ENCODE peak calls at places on chromosomes 5 and 9, in five cellular contexts. B is psoas muscle, X is upper lobe of right lung, P is lower lobe of right lung, D is neuronal stem cell. T is an unnamed sample. For H3K9me3, the result is how much of the 10 kb centered on the place peaks cover.

GRCh38 chr5:25970906-25971489 is 1067.4 kb downstream of the CDH9 start:
- DNase-seq in X (no peak), P (no peak), D (no peak), B (no peak), T (no peak)

GRCh38 chr5:145949474-145949873 is 13.1 kb downstream of the SH3RF2 start:
- DNase-seq in X (no peak), B (no peak), P (no peak), D (no peak), T (no peak)

GRCh38 chr9:134422301-134422700 is 96.0 kb downstream of the RXRA start:
- DNase-seq in P (peak), D (no peak), B (peak), X (peak), T (peak)

GRCh38 chr5:32909207-32909606 is 198.1 kb downstream of the NPR3 start:
- DNase-seq in P (no peak), X (no peak), B (no peak), D (no peak), T (no peak)

GRCh38 chr9:83544002-83544698 is 5.9 kb upstream of the FRMD3 start:
- DNase-seq in P (no peak), X (no peak), B (peak), D (no peak), T (peak)

GRCh38 chr5:80487444-80487828 is 464 bp upstream of the FAM151B start:
- DNase-seq in D (no peak), B (no peak), X (no peak), P (no peak), T (no peak)

GRCh38 chr5:8845316-8845715 is 700.6 kb downstream of the SEMA5A start:
- DNase-seq in B (no peak), D (no peak), P (no peak), X (no peak), T (no peak)

GRCh38 chr9:84325347-84325982 is 15.1 kb downstream of the SLC28A3 start:
- DNase-seq in D (no peak), P (no peak), X (no peak), B (no peak), T (no peak)

GRCh38 chr5:179316111-179316551 is 29.1 kb downstream of the ADAMTS2 start:
- DNase-seq in D (no peak), X (peak), P (peak), B (peak), T (peak)

GRCh38 chr5:135890296-135890695 is 5.3 kb downstream of the IL9 start:
- DNase-seq in B (no peak), X (no peak), D (no peak), P (no peak), T (peak)

GRCh38 chr5:151205411-151205810 is 18.5 kb downstream of the CCDC69 start:
- DNase-seq in P (no peak), X (no peak), D (no peak), B (no peak), T (no peak)

GRCh38 chr9:71766663-71767062 is 1.6 kb downstream of the CEMIP2 start:
- DNase-seq in D (no peak), X (no peak), B (no peak), P (no peak), T (no peak)

GRCh38 chr9:131395745-131396479 is 2.0 kb downstream of the PRRC2B start:
- DNase-seq in D (no peak), B (no peak), P (no peak), X (no peak), T (no peak)

GRCh38 chr5:155193018-155193417 is 179.5 kb downstream of the KIF4B start:
- DNase-seq in X (no peak), B (no peak), P (no peak), D (no peak), T (no peak)

GRCh38 chr9:79686381-79687130 is 114.8 kb downstream of the TLE4 start:
- DNase-seq in D (no peak), B (peak), P (no peak), X (no peak), T (peak)

GRCh38 chr5:83538788-83539535 is 67.4 kb downstream of the VCAN start:
- DNase-seq in P (no peak), B (no peak), X (no peak), D (no peak), T (no peak)

GRCh38 chr5:126097881-126098280 is 325.3 kb upstream of the GRAMD2B start:
- DNase-seq in X (no peak), P (no peak), B (no peak), D (no peak), T (no peak)

GRCh38 chr9:90848866-90849265 is 47.2 kb downstream of the SYK start:
- DNase-seq in D (no peak), P (no peak), B (no peak), X (peak), T (no peak)

GRCh38 chr9:72537671-72538070 is 16.3 kb downstream of the TMC1 start:
- DNase-seq in P (no peak), B (no peak), X (no peak), D (no peak), T (no peak)

GRCh38 chr5:124132843-124133242 is 613.6 kb downstream of the ZNF608 start:
- DNase-seq in D (no peak), P (no peak), B (no peak), X (no peak), T (no peak)

GRCh38 chr5:125612356-125613149 is 810.7 kb upstream of the GRAMD2B start:
- DNase-seq in D (no peak), X (peak), B (peak), P (no peak), T (no peak)

GRCh38 chr5:151449836-151450235 is 2.4 kb downstream of the SLC36A1 start:
- DNase-seq in D (no peak), X (no peak), P (no peak), B (no peak), T (no peak)

GRCh38 chr5:169507051-169507450 is 76.5 kb upstream of the SPDL1 start:
- DNase-seq in B (no peak), P (no peak), D (no peak), X (no peak), T (no peak)

GRCh38 chr9:113593682-113594281 is 130.3 kb downstream of the RGS3 start:
- DNase-seq in D (peak), X (peak), P (peak), B (peak), T (peak)

GRCh38 chr5:135559342-135559741 is 19.4 kb downstream of the CXCL14 start:
- DNase-seq in X (no peak), D (no peak), P (no peak), B (no peak), T (no peak)

GRCh38 chr5:88824892-88825781 is 57.8 kb downstream of the MEF2C start:
- DNase-seq in B (no peak), P (no peak), D (no peak), X (no peak), T (no peak)

GRCh38 chr9:96885424-96885823 is 31.1 kb upstream of the ZNF782 start:
- DNase-seq in D (no peak), X (no peak), B (no peak), P (no peak), T (no peak)

GRCh38 chr9:119284587-119285337 is 84.5 kb downstream of the BRINP1 start:
- DNase-seq in P (no peak), X (no peak), B (no peak), D (no peak), T (peak)

GRCh38 chr9:124839612-124840299 is 13.5 kb upstream of the WDR38 start:
- DNase-seq in B (no peak), D (no peak), X (no peak), P (no peak), T (peak)

GRCh38 chr5:135024956-135025729 is 8.9 kb downstream of the PITX1 start:
- DNase-seq in D (no peak), X (peak), B (no peak), P (peak), T (no peak)

GRCh38 chr9:136837146-136837855 is 5.0 kb upstream of the AJM1 start:
- DNase-seq in X (no peak), P (no peak), D (no peak), B (peak), T (peak)

GRCh38 chr9:126389958-126390357 is 63.3 kb downstream of the MVB12B start:
- DNase-seq in P (no peak), X (no peak), D (no peak), B (no peak), T (no peak)
- H3K27ac ChIP-seq in P (peak), X (peak), D (no peak), B (peak), T (no peak)

GRCh38 chr9:14339746-14340145 is 25.8 kb upstream of the NFIB start:
- DNase-seq in P (no peak), X (no peak), D (no peak), B (no peak), T (no peak)
- H3K4me3 ChIP-seq in P (no peak), X (no peak), D (no peak), B (no peak), T (no peak)

GRCh38 chr9:93606187-93606586 is 29.8 kb downstream of the PHF2 start:
- DNase-seq in X (no peak), B (no peak), D (no peak), P (no peak), T (no peak)
- H3K9me3 ChIP-seq in X (under half), B (under half), D (under half), P (under half), T (under half)

DNA sequence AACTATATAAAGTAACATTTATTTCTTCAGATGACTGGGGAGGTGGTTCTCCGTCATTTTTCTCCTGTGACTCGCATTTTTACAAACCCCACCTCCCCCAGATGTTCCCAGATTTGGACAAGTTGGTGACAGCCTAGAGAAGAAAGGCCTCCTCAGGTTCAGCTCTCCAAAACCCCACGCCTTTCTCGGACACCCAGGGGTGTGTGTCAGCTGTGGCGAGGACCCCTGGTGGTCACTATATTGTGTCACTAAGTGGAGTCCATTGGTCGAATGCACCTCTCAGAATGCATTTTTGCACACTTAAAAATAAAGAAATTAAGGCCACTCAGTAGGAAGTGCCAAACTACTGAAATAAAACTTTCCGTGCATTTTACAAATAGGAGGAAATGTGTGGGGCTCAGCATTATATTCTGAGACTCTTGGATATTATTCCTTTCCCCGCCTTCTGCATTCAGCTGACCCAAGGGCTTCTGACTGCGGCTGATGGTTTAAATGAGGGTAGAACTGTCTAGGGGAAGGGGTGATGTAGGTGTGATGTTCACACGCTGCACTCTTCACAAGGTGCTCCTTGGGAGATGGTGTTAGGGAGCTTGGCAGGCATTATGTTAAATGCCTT is 47.6 kb downstream of the ACO1 start:
- DNase-seq in P (no peak), B (peak), X (no peak), D (peak), T (peak)
- H3K27ac ChIP-seq in P (no peak), B (no peak), X (no peak), D (no peak), T (no peak)

DNA sequence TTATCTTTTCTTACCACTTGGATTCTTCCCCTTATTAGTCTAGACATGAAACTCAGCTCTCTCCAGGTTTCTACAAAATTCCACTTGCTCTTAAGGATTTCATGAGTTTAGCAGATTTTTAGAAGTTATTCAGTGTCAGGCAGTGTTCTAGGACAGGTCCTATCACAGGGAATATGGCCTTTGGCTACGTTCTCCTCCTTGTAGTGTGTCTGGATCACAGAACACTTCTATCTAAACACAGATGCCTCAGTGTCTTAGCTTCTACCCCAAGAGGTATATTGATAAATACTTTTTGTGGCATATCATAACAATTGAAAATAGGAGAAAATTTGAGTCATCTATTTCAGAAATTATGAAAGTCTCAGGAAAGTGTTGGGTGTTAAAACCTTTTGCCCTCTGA is 15.6 kb downstream of the RAB3C start:
- DNase-seq in X (no peak), P (no peak), B (no peak), D (no peak), T (no peak)
- H3K4me3 ChIP-seq in X (no peak), P (no peak), B (no peak), D (no peak), T (no peak)

GRCh38 chr5:27158775-27159174 is 120.4 kb upstream of the CDH9 start:
- DNase-seq in B (no peak), X (no peak), P (no peak), D (no peak), T (no peak)
- H3K9me3 ChIP-seq in B (under half), X (under half), P (under half), D (under half), T (under half)

GRCh38 chr9:133130721-133131244 is 9.7 kb upstream of the RALGDS start:
- DNase-seq in D (no peak), X (no peak), B (no peak), P (no peak), T (peak)
- H3K27ac ChIP-seq in D (no peak), X (peak), B (peak), P (peak), T (no peak)

T was measured in right cardiac atrium.